ENCODE peak calls at places on chromosomes 13 and 19, in ten cellular contexts. P is psoas muscle; X is GM23338; D is CD4-positive, CD25-positive, alpha-beta regulatory T cell; Z is T-helper 9 cell; M is CD8-positive, alpha-beta memory T cell; I is activated CD4-positive, alpha-beta T cell treated with anti-CD3 and anti-CD28 coated beads, Interleukin-2, amount 10 ng/mL, durations not matched to agents 7 days and 5 days; S is hippocampal formation; E is stimulated activated CD4-positive, alpha-beta T cell treated with anti-CD3 and anti-CD28 coated beads, Interleukin-1b, Interleukin-23, amount 100 ng/mL, for 1 hour; T is Daoy. G is an unnamed sample.
A peak's percentile ranks its signal among the peaks of the same experiment; 100 is the strongest.

GRCh38 chr19:2015611-2015950 is at the start of gene BTBD2:
- DNase-seq in I (peak; percentile 59), P (peak; percentile 62), M (peak; percentile 38), E (no peak), Z (peak; percentile 43), X (peak; percentile 70), S (peak; percentile 59), T (peak; percentile 71), D (peak; percentile 77), G (peak; percentile 76)

GRCh38 chr13:33260168-33261098 is 25.1 kb downstream of the STARD13 start:
- DNase-seq in S (no peak), X (no peak), E (no peak), T (no peak), P (no peak), D (no peak), I (no peak), Z (no peak), M (no peak), G (no peak)

GRCh38 chr19:21947775-21948174 is 63.0 kb downstream of the ZNF208 start:
- DNase-seq in P (no peak), S (no peak), X (peak; percentile 24), Z (no peak), E (no peak), I (no peak), M (no peak), T (no peak), D (peak; percentile 9), G (no peak)

GRCh38 chr13:114118763-114119123 is 13.7 kb downstream of the RASA3 start:
- DNase-seq in I (no peak), Z (no peak), D (no peak), T (peak; percentile 44), X (no peak), S (no peak), E (no peak), M (no peak), P (peak; percentile 17), G (peak; percentile 63)

GRCh38 chr13:53052675-53053074 is 24.1 kb downstream of the OLFM4 start:
- DNase-seq in Z (no peak), I (no peak), E (no peak), P (no peak), M (no peak), T (no peak), X (no peak), S (no peak), D (no peak), G (peak; percentile 54)

GRCh38 chr19:38264486-38265212 is at the start of gene SPINT2:
- DNase-seq in I (peak; percentile 57), D (no peak), X (peak; percentile 95), E (no peak), P (no peak), S (peak; percentile 21), Z (peak; percentile 21), T (no peak), M (peak; percentile 45), G (no peak)

GRCh38 chr19:2540646-2541454 is 64.9 kb downstream of the GADD45B start:
- DNase-seq in E (no peak), Z (no peak), M (no peak), T (peak; percentile 99), S (no peak), D (no peak), I (no peak), X (peak; percentile 99), P (peak; percentile 93), G (peak; percentile 85)

GRCh38 chr19:35142531-35143230 is 374 bp upstream of the FXYD7 start:
- DNase-seq in D (peak; percentile 68), Z (peak; percentile 74), I (peak; percentile 73), P (no peak), T (peak; percentile 66), M (peak; percentile 61), S (peak; percentile 52), X (peak; percentile 91), E (peak; percentile 52), G (peak; percentile 91)

GRCh38 chr19:38251564-38252051 is 4.6 kb downstream of the PPP1R14A start:
- DNase-seq in E (no peak), X (peak; percentile 56), P (no peak), D (no peak), S (peak; percentile 44), T (no peak), M (no peak), Z (no peak), I (no peak), G (no peak)

GRCh38 chr19:8607386-8607785 is 3.1 kb downstream of the ADAMTS10 start:
- DNase-seq in P (peak; percentile 41), E (no peak), M (no peak), D (no peak), I (no peak), Z (no peak), T (peak; percentile 76), S (no peak), X (no peak), G (no peak)

G was measured in pancreas.